ENCODE peak calls at places on chromosomes 13 and 19, in four cellular contexts. G, A, T and W are unnamed samples. For H3K9me2, the result is how much of the 10 kb centered on the place peaks cover.

GRCh38 chr19:7554565-7554964 is 19.0 kb downstream of the PNPLA6 start:
- DNase-seq in G (no peak), A (no peak), T (no peak), W (no peak)

GRCh38 chr13:94335786-94336357 is 143.6 kb downstream of the DCT start:
- DNase-seq in G (no peak), A (peak), T (no peak), W (no peak)

GRCh38 chr13:25462301-25463125 is 90.7 kb downstream of the ATP8A2 start:
- DNase-seq in G (no peak), A (no peak), T (peak), W (peak)

GRCh38 chr13:43126420-43126819 is 103.0 kb downstream of the DNAJC15 start:
- DNase-seq in G (no peak), A (no peak), T (no peak), W (peak)

GRCh38 chr19:29724102-29724641 is 9.1 kb upstream of the C19orf12 start:
- DNase-seq in G (no peak), A (no peak), T (peak), W (no peak)

GRCh38 chr13:40666905-40667621 is 622 bp upstream of the FOXO1 start:
- DNase-seq in G (no peak), A (peak), T (peak), W (peak)

GRCh38 chr13:51125495-51126226 is 14.6 kb upstream of the C13orf42 start:
- DNase-seq in G (peak), A (peak), T (peak), W (peak)

GRCh38 chr13:44431150-44431549 is 57.5 kb downstream of the SERP2 start:
- DNase-seq in G (no peak), A (no peak), T (no peak), W (no peak)

GRCh38 chr13:26601669-26602068 is 44.2 kb downstream of the WASF3 start:
- DNase-seq in G (no peak), A (peak), T (peak), W (peak)

GRCh38 chr13:84649853-84650252 is 767.6 kb upstream of the SLITRK1 start:
- DNase-seq in G (no peak), A (peak), T (peak), W (no peak)

GRCh38 chr19:35704218-35704617 is at the start of gene ZBTB32:
- DNase-seq in G (no peak), A (no peak), T (peak), W (peak)

GRCh38 chr19:8498295-8498694 is 4.1 kb downstream of the PRAM1 start:
- DNase-seq in G (no peak), A (no peak), T (no peak), W (no peak)

GRCh38 chr13:42990147-42990990 is 1.7 kb downstream of the EPSTI1 start:
- DNase-seq in G (no peak), A (no peak), T (peak), W (no peak)

GRCh38 chr19:19860756-19861390 is 4.8 kb upstream of the ZNF253 start:
- DNase-seq in G (no peak), A (no peak), T (no peak), W (no peak)

GRCh38 chr13:94201022-94201421 is 278.5 kb downstream of the DCT start:
- DNase-seq in G (no peak), A (no peak), T (no peak), W (no peak)

GRCh38 chr19:4065430-4066175 is 1.1 kb downstream of the ZBTB7A start:
- DNase-seq in G (peak), A (peak), T (peak), W (peak)

GRCh38 chr13:112060431-112060830 is 6.5 kb upstream of the SOX1 start:
- DNase-seq in G (no peak), A (no peak), T (no peak), W (no peak)

GRCh38 chr13:47929156-47929555 is 71.9 kb downstream of the SUCLA2 start:
- DNase-seq in G (no peak), A (no peak), T (peak), W (no peak)

GRCh38 chr13:33144358-33144784 is 128.1 kb downstream of the KL start:
- DNase-seq in G (no peak), A (no peak), T (no peak), W (no peak)

GRCh38 chr19:39199025-39199424 is 2.3 kb downstream of the NCCRP1 start:
- DNase-seq in G (no peak), A (no peak), T (peak), W (no peak)

GRCh38 chr13:101230271-101230890 is 185.9 kb downstream of the NALCN start:
- DNase-seq in G (no peak), A (no peak), T (no peak), W (no peak)

GRCh38 chr19:39154626-39155100 is 29.1 kb downstream of the PAK4 start:
- DNase-seq in G (peak), A (peak), T (no peak), W (no peak)

GRCh38 chr13:70088926-70089325 is 18.7 kb upstream of the ATXN8OS start:
- DNase-seq in G (no peak), A (no peak), T (no peak), W (no peak)

GRCh38 chr13:45007225-45007624 is 17.9 kb downstream of the GPALPP1 start:
- DNase-seq in G (no peak), A (no peak), T (no peak), W (no peak)

GRCh38 chr13:99312493-99312883 is 5.3 kb upstream of the GPR183 start:
- DNase-seq in G (no peak), A (no peak), T (peak), W (no peak)

GRCh38 chr13:76164290-76164689 is 528.2 kb downstream of the LMO7 start:
- DNase-seq in G (no peak), A (no peak), T (no peak), W (no peak)

GRCh38 chr19:50992666-50993035 is 8.8 kb downstream of the KLK8 start:
- DNase-seq in G (no peak), A (peak), T (no peak), W (no peak)

GRCh38 chr13:66537417-66537816 is 692.7 kb downstream of the PCDH9 start:
- DNase-seq in G (no peak), A (no peak), T (no peak), W (no peak)

GRCh38 chr13:109370486-109370885 is 415.9 kb downstream of the IRS2 start:
- DNase-seq in G (no peak), A (no peak), T (no peak), W (no peak)

GRCh38 chr13:20404488-20405222 is 121.0 kb downstream of the CRYL1 start:
- DNase-seq in G (no peak), A (no peak), T (no peak), W (no peak)

GRCh38 chr13:20408181-20408580 is 117.5 kb downstream of the CRYL1 start:
- DNase-seq in G (no peak), A (no peak), T (no peak), W (no peak)

GRCh38 chr13:20403826-20404225 is 121.8 kb downstream of the CRYL1 start:
- DNase-seq in G (no peak), A (no peak), T (no peak), W (no peak)

GRCh38 chr13:20407759-20408158 is 117.9 kb downstream of the CRYL1 start:
- DNase-seq in G (no peak), A (no peak), T (no peak), W (no peak)

GRCh38 chr13:20405691-20406090 is 120.0 kb downstream of the CRYL1 start:
- DNase-seq in G (no peak), A (no peak), T (no peak), W (no peak)
- H3K9ac ChIP-seq in G (no peak), A (no peak), T (no peak), W (no peak)

DNA sequence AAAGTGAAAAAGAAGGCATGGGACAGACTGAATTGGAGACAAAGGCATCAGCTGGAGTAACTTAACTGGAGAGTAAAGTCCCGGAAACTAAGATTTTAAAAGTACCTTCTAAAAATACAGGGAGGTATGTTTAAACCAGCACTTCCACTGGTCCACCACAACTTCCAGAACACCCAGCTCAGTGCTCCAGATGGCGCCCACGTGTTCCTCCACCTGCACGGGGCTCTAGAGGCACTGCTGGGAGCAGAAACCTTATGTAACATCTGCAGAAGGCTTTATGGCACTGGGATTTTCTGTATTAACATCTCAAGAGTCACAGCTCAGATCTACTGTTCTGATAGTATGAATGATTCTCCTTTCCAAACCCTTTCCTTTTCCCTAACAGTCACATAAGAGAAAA is 252.1 kb downstream of the DCLK1 start:
- DNase-seq in G (no peak), A (no peak), T (no peak), W (no peak)
- H3K9me2 ChIP-seq in G (under half), A (under half), T (under half), W (under half)

GRCh38 chr19:18467978-18468377 is 30.0 kb upstream of the ISYNA1 start:
- DNase-seq in G (no peak), A (no peak), T (no peak), W (no peak)
- H3K9ac ChIP-seq in G (no peak), A (no peak), T (peak), W (no peak)

GRCh38 chr19:31408460-31409124 is 59.4 kb upstream of the TSHZ3 start:
- DNase-seq in G (no peak), A (peak), T (peak), W (no peak)
- H3K9me2 ChIP-seq in G (under half), A (under half), T (under half), W (under half)

GRCh38 chr19:6232567-6232966 is 47.2 kb downstream of the MLLT1 start:
- DNase-seq in G (no peak), A (peak), T (peak), W (no peak)

GRCh38 chr19:6233051-6233826 is 46.5 kb downstream of the MLLT1 start:
- DNase-seq in G (no peak), A (no peak), T (peak), W (no peak)

GRCh38 chr19:6229951-6230712 is 49.6 kb downstream of the MLLT1 start:
- DNase-seq in G (peak), A (no peak), T (no peak), W (no peak)

GRCh38 chr19:6229216-6229913 is 50.4 kb downstream of the MLLT1 start:
- DNase-seq in G (no peak), A (no peak), T (no peak), W (no peak)

DNA sequence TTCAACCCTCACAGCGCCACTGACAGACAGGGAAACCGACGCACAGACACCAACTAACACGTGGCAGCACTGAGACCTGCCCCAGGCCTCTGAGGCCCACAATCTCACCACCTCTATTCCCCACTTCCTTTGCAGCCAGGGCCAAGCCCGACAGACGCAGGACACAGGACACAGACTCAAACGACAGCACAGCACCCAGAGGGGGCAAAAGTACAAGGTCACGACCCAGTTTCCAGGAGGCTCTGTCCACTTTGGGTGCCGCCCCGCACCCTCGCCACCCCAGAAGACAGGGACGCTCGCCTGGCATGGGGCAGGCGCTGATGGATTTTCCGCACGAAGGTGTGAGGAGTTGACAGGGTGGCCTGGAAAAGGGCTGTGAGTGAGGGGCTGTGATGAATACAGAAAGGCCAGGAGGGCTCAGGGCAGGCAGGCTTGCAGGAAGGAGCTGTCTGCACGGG is 48.8 kb downstream of the MLLT1 start:
- DNase-seq in G (no peak), A (no peak), T (no peak), W (no peak)
- H3K9ac ChIP-seq in G (no peak), A (no peak), T (no peak), W (no peak)

GRCh38 chr13:31987071-31987470 is 44.5 kb upstream of the FRY start:
- DNase-seq in G (no peak), A (no peak), T (no peak), W (no peak)

GRCh38 chr13:31982540-31982939 is 49.0 kb upstream of the FRY start:
- DNase-seq in G (peak), A (peak), T (peak), W (no peak)

GRCh38 chr13:31978021-31978420 is 53.6 kb upstream of the FRY start:
- DNase-seq in G (no peak), A (peak), T (no peak), W (no peak)

GRCh38 chr13:31980842-31981241 is 50.7 kb upstream of the FRY start:
- DNase-seq in G (no peak), A (peak), T (no peak), W (no peak)

GRCh38 chr13:31982124-31982523 is 49.5 kb upstream of the FRY start:
- DNase-seq in G (no peak), A (no peak), T (peak), W (no peak)
- H3K9me2 ChIP-seq in G (under half), A (under half), T (under half), W (under half)

DNA sequence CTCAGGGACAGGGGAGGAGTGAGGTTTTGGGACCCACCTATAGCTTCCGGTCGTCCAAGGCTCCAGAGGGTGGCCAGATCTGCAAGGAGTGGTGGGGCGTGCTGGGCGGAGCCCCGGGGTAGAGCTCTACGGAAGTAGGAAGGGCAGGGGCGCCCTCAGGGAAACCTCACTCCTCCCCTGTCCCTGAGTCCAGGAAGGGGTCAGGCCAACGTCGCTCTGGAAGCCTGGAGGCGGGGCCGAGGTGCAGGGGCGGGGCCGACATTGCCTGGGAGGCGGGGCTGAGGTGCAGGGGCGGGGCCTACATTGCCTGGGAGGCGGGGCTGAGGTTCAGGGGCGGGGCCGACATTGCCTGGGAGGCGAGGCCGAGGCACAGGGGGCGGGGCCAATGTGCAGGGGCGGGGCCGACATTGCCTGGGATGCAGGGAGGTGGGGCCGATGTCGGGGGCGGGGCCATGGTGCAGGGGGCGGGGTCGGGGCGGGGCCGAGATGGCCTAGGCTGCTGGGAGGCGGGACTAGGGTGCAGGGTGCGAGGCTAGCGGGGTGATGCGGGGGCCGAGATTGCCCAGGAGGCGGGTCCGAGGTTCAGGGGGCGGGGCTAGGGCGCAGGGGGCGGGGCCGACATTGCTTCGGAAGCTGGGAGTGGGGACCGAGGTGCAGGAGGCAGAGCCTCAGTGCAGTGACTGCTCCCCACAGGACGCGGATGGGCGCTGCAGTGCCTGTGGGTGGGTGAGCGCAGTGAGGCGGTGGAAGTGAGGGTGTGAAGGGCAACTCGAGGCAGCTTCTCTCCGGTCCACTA is 4.9 kb upstream of the PALM start:
- DNase-seq in G (peak), A (peak), T (peak), W (peak)
- H3K9ac ChIP-seq in G (peak), A (no peak), T (no peak), W (no peak)

GRCh38 chr13:114309086-114309485 is 5.2 kb upstream of the CHAMP1 start:
- DNase-seq in G (no peak), A (no peak), T (no peak), W (no peak)
- H3K9me2 ChIP-seq in G (under half), A (under half), T (under half), W (under half)

DNA sequence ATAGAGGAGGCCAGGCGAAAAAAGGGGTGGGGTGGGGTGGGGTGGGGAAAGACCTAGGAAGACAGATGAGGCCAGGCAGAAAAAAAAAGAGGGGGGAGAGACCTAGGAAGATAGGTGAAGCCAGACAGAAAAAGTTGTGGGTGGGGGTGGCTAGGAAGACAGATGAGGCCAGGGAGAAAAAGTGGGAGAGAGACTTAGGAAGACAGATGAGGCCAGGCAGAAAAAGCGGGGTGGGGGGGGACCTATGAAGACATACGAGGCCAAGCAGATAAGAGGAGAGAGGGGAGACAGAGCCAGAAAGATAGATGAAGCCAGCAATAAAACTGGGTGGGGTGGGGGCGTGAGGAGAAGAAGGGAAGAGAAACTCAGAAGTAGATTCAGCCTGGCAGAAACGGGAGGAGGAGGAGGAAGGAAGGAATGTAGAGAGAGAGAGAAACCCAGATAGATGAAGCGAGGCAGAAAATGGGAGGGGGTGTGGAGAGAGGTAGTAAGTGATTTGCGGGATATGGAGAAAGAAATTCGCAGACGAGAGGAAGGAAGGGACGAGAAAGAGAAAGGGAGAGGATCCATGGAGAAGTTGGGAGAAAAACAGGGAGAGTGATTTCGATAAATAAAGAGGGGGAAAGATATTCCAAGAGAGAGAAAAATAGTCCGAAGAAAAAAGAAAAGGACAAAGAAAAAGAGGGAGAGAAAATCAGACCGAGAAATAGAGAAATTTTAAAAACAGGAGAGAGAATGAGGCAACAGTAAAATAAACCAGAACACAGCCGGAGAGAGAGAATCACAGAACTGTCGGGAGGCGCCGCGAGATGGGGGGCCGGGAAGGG is 12.2 kb upstream of the CACNG6 start:
- DNase-seq in G (no peak), A (peak), T (no peak), W (no peak)
- H3K9ac ChIP-seq in G (peak), A (peak), T (no peak), W (no peak)

GRCh38 chr19:10299545-10300458 is 9.8 kb downstream of the ZGLP1 start:
- DNase-seq in G (no peak), A (no peak), T (no peak), W (no peak)

GRCh38 chr19:10309423-10309822 is at the start of gene ZGLP1:
- DNase-seq in G (no peak), A (no peak), T (no peak), W (no peak)

GRCh38 chr19:10306327-10306726 is 3.3 kb downstream of the ZGLP1 start:
- DNase-seq in G (no peak), A (no peak), T (no peak), W (no peak)

GRCh38 chr19:10305139-10305806 is 4.3 kb downstream of the ZGLP1 start:
- DNase-seq in G (no peak), A (no peak), T (peak), W (no peak)
- H3K9me2 ChIP-seq in G (under half), A (under half), T (under half), W (under half)